ENCODE peak calls at places on chromosomes 2 and 18, in eight cellular contexts. E, B, F, J, N, S, M and H are unnamed samples.

GRCh38 chr18:79512461-79513380 is 117.0 kb downstream of the NFATC1 start:
- DNase-seq in E (peak), B (no peak), F (peak), J (no peak), N (peak), S (no peak), M (peak), H (no peak)

GRCh38 chr2:39511786-39512433 is 74.8 kb upstream of the MAP4K3 start:
- DNase-seq in E (no peak), B (no peak), F (no peak), J (no peak), N (no peak), S (no peak), M (no peak), H (no peak)

GRCh38 chr2:171553858-171554257 is 31.6 kb downstream of the CYBRD1 start:
- DNase-seq in E (no peak), B (no peak), F (no peak), J (no peak), N (no peak), S (peak), M (no peak), H (peak)

GRCh38 chr18:34492652-34493051 is 217.4 kb upstream of the DTNA start:
- DNase-seq in E (no peak), B (no peak), F (no peak), J (no peak), N (no peak), S (peak), M (no peak), H (no peak)

GRCh38 chr18:49704334-49704733 is 109.0 kb downstream of the ACAA2 start:
- DNase-seq in E (no peak), B (no peak), F (no peak), J (no peak), N (no peak), S (no peak), M (no peak), H (no peak)

GRCh38 chr2:96116879-96117533 is 635 bp upstream of the ADRA2B start:
- DNase-seq in E (peak), B (no peak), F (no peak), J (peak), N (peak), S (peak), M (peak), H (no peak)

GRCh38 chr18:7729858-7730257 is 162.7 kb downstream of the PTPRM start:
- DNase-seq in E (no peak), B (no peak), F (no peak), J (no peak), N (no peak), S (no peak), M (no peak), H (no peak)

GRCh38 chr2:216499641-216500218 is 1.1 kb downstream of the RPL37A start:
- DNase-seq in E (no peak), B (no peak), F (no peak), J (no peak), N (no peak), S (no peak), M (no peak), H (no peak)

GRCh38 chr2:164896634-164897033 is 55.0 kb upstream of the COBLL1 start:
- DNase-seq in E (no peak), B (peak), F (no peak), J (peak), N (no peak), S (no peak), M (no peak), H (no peak)

DNA sequence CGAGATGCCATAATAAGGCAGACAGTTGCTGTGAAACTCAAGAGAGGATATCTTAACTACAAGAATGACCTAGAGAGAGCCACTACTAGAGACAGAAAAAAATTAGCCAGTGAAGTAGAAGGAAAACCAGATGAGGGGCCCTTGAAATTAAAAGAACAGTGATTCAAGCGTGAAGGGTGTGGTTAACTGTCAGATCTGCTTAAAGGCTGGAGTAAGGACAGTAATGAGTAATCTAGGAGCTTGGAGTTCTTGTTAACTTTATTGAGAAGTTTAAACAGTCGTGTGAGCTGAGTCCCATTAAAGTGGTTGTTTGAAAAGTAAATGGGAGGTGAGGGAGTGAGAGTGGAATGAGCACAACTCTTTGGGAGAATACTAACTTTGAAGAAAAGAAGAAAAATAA is 21.3 kb downstream of the PIGN start:
- DNase-seq in E (no peak), B (no peak), F (no peak), J (no peak), N (no peak), S (no peak), M (no peak), H (no peak)
- TF ChIP-seq POLR2AphosphoS5 in E (no peak), B (no peak), F (no peak), J (no peak), N (no peak), S (no peak), M (no peak), H (no peak)

DNA sequence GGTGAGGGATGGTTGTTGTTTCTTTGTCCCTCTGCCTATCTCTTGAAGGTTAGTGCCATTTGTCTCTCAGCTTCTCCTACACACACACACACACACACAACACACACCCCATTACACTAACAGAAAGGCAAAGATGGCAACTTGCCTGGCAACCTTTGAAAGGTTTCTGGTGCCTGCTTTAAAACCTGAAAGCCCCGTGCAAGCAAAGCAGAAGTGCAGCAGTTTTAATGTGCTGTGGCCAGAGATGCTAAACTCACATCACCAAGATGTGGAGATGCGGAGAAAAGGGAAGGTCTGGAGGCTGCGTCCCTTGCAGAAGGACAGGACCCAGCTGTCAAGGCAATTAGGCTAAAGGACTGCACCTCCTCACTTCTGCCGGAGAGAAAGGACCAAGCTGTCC is 196.5 kb downstream of the ARL4C start:
- DNase-seq in E (no peak), B (no peak), F (no peak), J (no peak), N (no peak), S (no peak), M (no peak), H (no peak)
- H3K4me3 ChIP-seq in E (no peak), B (no peak), F (no peak), J (no peak), N (no peak), S (no peak), M (no peak), H (no peak)

GRCh38 chr2:238203104-238203972 is at the start of gene ILKAP:
- DNase-seq in E (peak), B (peak), F (peak), J (peak), N (peak), S (peak), M (peak), H (no peak)
- TF ChIP-seq POLR2AphosphoS5 in E (peak), B (peak), F (peak), J (peak), N (peak), S (peak), M (peak), H (peak)

GRCh38 chr18:63936156-63936931 is 12.8 kb upstream of the HMSD start:
- DNase-seq in E (peak), B (peak), F (peak), J (peak), N (peak), S (peak), M (peak), H (peak)
- H3K4me3 ChIP-seq in E (peak), B (peak), F (peak), J (peak), N (peak), S (peak), M (peak), H (peak)

GRCh38 chr2:10544252-10544651 is 96.1 kb upstream of the ODC1 start:
- DNase-seq in E (no peak), B (no peak), F (no peak), J (no peak), N (no peak), S (no peak), M (no peak), H (no peak)
- TF ChIP-seq POLR2AphosphoS5 in E (no peak), B (no peak), F (no peak), J (no peak), N (no peak), S (no peak), M (no peak), H (no peak)

GRCh38 chr2:197909377-197909776 is 105.0 kb downstream of the PLCL1 start:
- DNase-seq in E (no peak), B (peak), F (no peak), J (peak), N (no peak), S (no peak), M (no peak), H (no peak)
- H3K4me3 ChIP-seq in E (no peak), B (no peak), F (no peak), J (no peak), N (no peak), S (no peak), M (no peak), H (no peak)

DNA sequence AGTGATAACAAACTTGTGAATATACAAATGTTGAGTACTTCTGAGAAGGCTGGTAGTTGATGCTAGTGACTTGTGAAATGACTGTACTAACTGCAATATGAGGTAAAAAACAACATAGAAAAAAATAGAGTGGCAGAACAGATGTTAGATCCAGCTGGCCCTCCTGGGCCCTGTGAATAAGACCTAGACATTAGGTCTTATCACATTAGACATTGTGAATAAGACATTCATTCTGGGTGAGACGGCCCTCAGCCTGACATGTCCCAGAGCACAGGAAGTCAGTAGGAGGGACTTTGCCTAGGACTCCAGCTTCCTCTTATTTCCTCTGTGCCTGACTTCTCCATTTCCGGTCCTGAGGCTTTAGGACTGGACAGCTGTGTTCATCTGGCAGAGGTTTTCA is 22.9 kb downstream of the DOK1 start:
- DNase-seq in E (no peak), B (no peak), F (no peak), J (no peak), N (no peak), S (no peak), M (no peak), H (no peak)
- TF ChIP-seq POLR2AphosphoS5 in E (no peak), B (no peak), F (no peak), J (no peak), N (no peak), S (no peak), M (no peak), H (no peak)

DNA sequence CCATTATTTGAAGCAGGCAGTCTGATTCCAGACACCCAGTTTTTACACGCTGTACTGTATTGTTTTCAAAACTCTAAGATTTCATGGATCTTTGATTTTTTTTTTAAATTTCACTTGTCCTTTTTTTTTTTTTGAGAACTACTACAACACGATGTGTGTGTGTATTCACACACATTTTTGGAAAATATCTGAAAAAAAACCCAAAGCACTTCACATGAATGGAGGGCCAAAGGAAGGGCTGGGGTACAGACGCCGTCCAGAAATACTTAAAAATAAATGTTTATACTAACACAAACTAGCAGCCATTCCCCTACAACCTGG is 314 bp upstream of the SSB start:
- DNase-seq in E (no peak), B (no peak), F (no peak), J (no peak), N (no peak), S (no peak), M (no peak), H (no peak)
- H3K4me3 ChIP-seq in E (peak), B (peak), F (peak), J (peak), N (peak), S (peak), M (peak), H (peak)

GRCh38 chr2:42907835-42908234 is 115.5 kb upstream of the HAAO start:
- DNase-seq in E (no peak), B (no peak), F (no peak), J (no peak), N (no peak), S (no peak), M (no peak), H (no peak)

GRCh38 chr2:42906557-42907380 is 114.4 kb upstream of the HAAO start:
- DNase-seq in E (peak), B (no peak), F (peak), J (peak), N (peak), S (peak), M (no peak), H (no peak)

GRCh38 chr2:42909966-42910365 is 117.6 kb upstream of the HAAO start:
- DNase-seq in E (no peak), B (no peak), F (no peak), J (no peak), N (no peak), S (no peak), M (no peak), H (no peak)

GRCh38 chr2:42910657-42911405 is 118.4 kb upstream of the HAAO start:
- DNase-seq in E (no peak), B (no peak), F (no peak), J (no peak), N (no peak), S (no peak), M (no peak), H (no peak)

GRCh38 chr2:42908538-42909200 is 116.3 kb upstream of the HAAO start:
- DNase-seq in E (no peak), B (no peak), F (no peak), J (no peak), N (no peak), S (no peak), M (no peak), H (no peak)
- TF ChIP-seq POLR2AphosphoS5 in E (no peak), B (no peak), F (no peak), J (no peak), N (no peak), S (no peak), M (no peak), H (no peak)